ENCODE peak calls at places on chromosomes 1 and 21, in nine cellular contexts. N is HCT116, J is GM23248, B is PC-3, K is OCI-LY7, Q is neural progenitor cell, V is GM23338, O is MM.1S, H is SK-N-SH. E is an unnamed sample.

GRCh38 chr1:24535021-24535424 is 20.9 kb upstream of the NCMAP start:
- DNase-seq in N (no peak), J (no peak), V (peak; percentile 75), H (no peak), K (peak; percentile 81), Q (no peak), O (peak; percentile 88), B (no peak), E (no peak)

GRCh38 chr21:14685568-14685967 is 139.5 kb upstream of the SAMSN1 start:
- DNase-seq in J (no peak), V (no peak), K (peak; percentile 55), N (no peak), B (no peak), Q (no peak), H (no peak), O (peak; percentile 36), E (no peak)

GRCh38 chr1:169031566-169032224 is 74.8 kb upstream of the ATP1B1 start:
- DNase-seq in B (no peak), J (peak; percentile 2), Q (no peak), V (peak; percentile 7), N (no peak), O (no peak), H (peak; percentile 16), K (no peak), E (no peak)

GRCh38 chr1:14520514-14521163 is 77.8 kb upstream of the KAZN start:
- DNase-seq in N (no peak), O (no peak), K (no peak), V (no peak), J (no peak), B (no peak), H (no peak), Q (no peak), E (no peak)

GRCh38 chr21:39048064-39048463 is 135.2 kb downstream of the PSMG1 start:
- DNase-seq in J (no peak), N (no peak), Q (peak; percentile 93), V (peak; percentile 93), H (peak; percentile 43), K (no peak), O (no peak), B (peak; percentile 81), E (peak; percentile 85)

GRCh38 chr1:168734946-168735345 is 5.9 kb upstream of the DPT start:
- DNase-seq in J (no peak), O (no peak), Q (no peak), H (no peak), N (no peak), K (no peak), B (no peak), V (no peak), E (no peak)

GRCh38 chr21:29075706-29076447 is 2.4 kb upstream of the CCT8 start:
- DNase-seq in N (peak; percentile 61), B (peak; percentile 93), H (no peak), J (peak; percentile 56), V (no peak), O (no peak), Q (no peak), K (no peak), E (no peak)

GRCh38 chr1:58715108-58715507 is 15.2 kb upstream of the MYSM1 start:
- DNase-seq in Q (no peak), B (no peak), O (no peak), N (no peak), J (no peak), V (no peak), H (no peak), K (no peak), E (no peak)

GRCh38 chr1:41713557-41714327 is 205.0 kb downstream of the HIVEP3 start:
- DNase-seq in N (no peak), O (no peak), Q (no peak), V (peak; percentile 35), B (peak; percentile 74), H (peak; percentile 74), K (no peak), J (peak; percentile 72), E (peak; percentile 67)

GRCh38 chr1:151056574-151056973 is 2.8 kb downstream of the CDC42SE1 start:
- DNase-seq in O (no peak), H (no peak), V (no peak), J (no peak), Q (no peak), K (no peak), N (no peak), B (no peak), E (peak; percentile 50)

GRCh38 chr1:64624446-64624766 is 120.5 kb upstream of the RAVER2 start:
- DNase-seq in O (peak; percentile 39), N (no peak), J (peak; percentile 57), B (peak; percentile 14), H (peak; percentile 16), Q (no peak), V (no peak), K (no peak), E (no peak)

GRCh38 chr1:183572721-183573120 is 17.5 kb downstream of the NCF2 start:
- DNase-seq in V (no peak), J (peak; percentile 42), Q (no peak), H (no peak), K (no peak), N (no peak), B (no peak), O (no peak), E (no peak)

GRCh38 chr1:103180660-103181059 is 72.3 kb upstream of the COL11A1 start:
- DNase-seq in N (no peak), K (no peak), H (no peak), O (no peak), B (peak; percentile 33), J (peak; percentile 76), Q (no peak), V (no peak), E (peak; percentile 5)

GRCh38 chr1:206833741-206834140 is 31.7 kb upstream of the IL20 start:
- DNase-seq in B (peak; percentile 33), O (peak; percentile 55), J (no peak), Q (no peak), N (no peak), V (no peak), K (no peak), H (no peak), E (no peak)

GRCh38 chr1:88029142-88029541 is 654.9 kb upstream of the PKN2 start:
- DNase-seq in Q (peak; percentile 30), N (no peak), V (peak; percentile 61), O (no peak), B (no peak), K (no peak), J (peak; percentile 33), H (no peak), E (peak; percentile 63)

GRCh38 chr1:76832521-76832920 is 34.8 kb upstream of the ST6GALNAC5 start:
- DNase-seq in N (no peak), H (no peak), B (no peak), Q (no peak), J (no peak), K (no peak), O (no peak), V (no peak), E (no peak)

GRCh38 chr1:229258851-229259110 is 12.1 kb upstream of the RAB4A start:
- DNase-seq in K (no peak), Q (no peak), N (no peak), J (peak; percentile 46), H (no peak), B (no peak), V (peak; percentile 64), O (no peak), E (no peak)

GRCh38 chr1:200488375-200489165 is 78.7 kb upstream of the ZNF281 start:
- DNase-seq in N (peak; percentile 56), H (peak; percentile 73), V (peak; percentile 91), Q (peak; percentile 81), B (peak; percentile 97), K (peak; percentile 74), O (peak; percentile 69), J (peak; percentile 89), E (peak; percentile 85)

GRCh38 chr21:33940846-33941245 is 25.2 kb upstream of the ATP5PO start:
- DNase-seq in J (no peak), V (no peak), K (no peak), O (no peak), B (no peak), N (no peak), Q (no peak), H (no peak), E (no peak)

GRCh38 chr1:159653201-159653600 is 61.2 kb downstream of the CRP start:
- DNase-seq in J (peak; percentile 75), Q (no peak), O (no peak), K (no peak), H (no peak), N (no peak), B (no peak), V (no peak), E (no peak)
- TF ChIP-seq EZH2phosphoT487 in J (no peak), Q (no peak), O (no peak), K (no peak), H (no peak), N (no peak), B (no peak), V (no peak), E (no peak)

GRCh38 chr21:36479415-36480402 is at the start of gene CLDN14:
- DNase-seq in V (no peak), K (no peak), B (no peak), J (peak; percentile 52), O (no peak), Q (no peak), N (no peak), H (no peak), E (peak; percentile 52)
- H3K36me3 ChIP-seq in V (no peaks in the 10 kb centered on the region), K (no peaks in the 10 kb centered on the region), B (no peaks in the 10 kb centered on the region), J (no peaks in the 10 kb centered on the region), O (no peaks in the 10 kb centered on the region), Q (no peaks in the 10 kb centered on the region), N (no peaks in the 10 kb centered on the region), H (no peaks in the 10 kb centered on the region), E (no peaks in the 10 kb centered on the region)

DNA sequence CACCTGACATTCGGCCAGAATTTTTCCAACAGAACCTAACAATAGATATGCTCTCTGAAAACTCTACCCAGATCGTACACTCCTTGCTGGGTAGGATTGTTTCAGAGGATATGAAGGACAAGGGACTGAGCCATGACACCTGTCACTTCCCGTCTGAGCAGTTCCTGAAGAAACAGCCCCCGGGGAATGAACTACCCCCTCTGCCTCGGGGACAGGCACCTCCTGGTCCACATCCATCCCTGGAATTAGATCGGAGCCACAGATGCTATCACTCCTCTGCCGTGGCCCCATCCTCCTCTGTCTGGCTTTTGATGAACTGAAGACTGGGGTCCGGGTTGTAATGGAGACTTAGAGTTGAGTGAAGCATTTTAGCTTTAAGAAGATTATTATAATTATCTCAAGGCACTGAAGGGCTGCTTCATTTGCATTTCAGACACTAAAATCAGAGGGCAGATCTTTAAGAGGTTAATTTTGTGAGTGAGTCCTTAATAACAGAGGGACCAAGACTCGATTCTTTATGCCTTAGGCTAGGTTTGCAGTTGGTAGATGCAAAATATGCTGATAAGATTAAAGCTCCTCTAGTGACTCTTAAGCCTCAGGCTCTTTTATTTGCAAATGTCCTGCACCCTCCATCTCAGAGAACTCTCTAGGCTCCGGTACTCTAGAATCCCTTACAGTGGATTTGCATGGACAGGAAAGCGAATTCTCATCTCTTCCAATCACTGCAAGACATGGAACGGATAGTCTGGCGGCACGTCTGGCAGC is 333.7 kb downstream of the KIF26B start:
- DNase-seq in J (no peak), V (no peak), K (no peak), N (no peak), H (no peak), B (no peak), O (no peak), Q (no peak), E (no peak)
- TF ChIP-seq EZH2phosphoT487 in J (no peak), V (no peak), K (no peak), N (no peak), H (no peak), B (no peak), O (no peak), Q (no peak), E (no peak)

DNA sequence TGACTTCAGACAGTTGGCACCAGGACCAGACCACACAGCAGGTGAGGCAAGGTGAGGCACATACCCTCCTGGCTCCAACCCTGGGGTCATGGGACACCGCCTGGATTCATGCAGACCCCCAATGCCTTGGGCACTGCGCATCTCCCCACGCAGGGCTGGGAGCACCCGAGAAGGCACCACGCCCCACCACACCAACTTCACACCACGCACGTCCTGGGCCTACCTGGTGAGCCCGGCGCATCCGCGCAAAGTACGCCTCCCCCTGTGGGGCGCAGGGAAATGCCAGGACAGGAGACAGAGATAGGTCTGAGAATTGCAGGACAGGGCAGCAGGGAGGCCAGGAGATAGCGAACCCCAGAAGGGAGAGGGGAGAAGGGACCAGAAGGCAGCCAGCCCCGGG is 58.5 kb downstream of the LDLRAD2 start:
- DNase-seq in Q (no peak), V (no peak), B (no peak), K (no peak), H (no peak), O (no peak), J (no peak), N (no peak), E (no peak)
- H3K36me3 ChIP-seq in Q (no peaks in the 10 kb centered on the region), V (peaks cover 6% of the 10 kb centered on the region), B (no peaks in the 10 kb centered on the region), K (no peaks in the 10 kb centered on the region), H (peaks cover 9% of the 10 kb centered on the region), O (no peaks in the 10 kb centered on the region), J (peaks cover 69% of the 10 kb centered on the region), N (no peaks in the 10 kb centered on the region), E (no peaks in the 10 kb centered on the region)

E was measured in hepatocyte.